ENCODE peak calls at places on chromosomes 13 and 19, in ten cellular contexts. M is colonic mucosa; L is CD8-positive, alpha-beta T cell; X is CD8-positive, alpha-beta memory T cell; T is left lung; H is GM23338; G is adrenal gland; U is ascending aorta; F is left ventricle myocardium inferior; B is HCT116. C is an unnamed sample.

GRCh38 chr19:43777163-43777700 is 3.5 kb downstream of the KCNN4 start:
- DNase-seq in B (no peak), M (no peak), X (peak; percentile 61), F (no peak), T (no peak), H (no peak), L (no peak), U (no peak), G (no peak), C (peak; percentile 82)

GRCh38 chr13:111006508-111007031 is 91.7 kb upstream of the ANKRD10 start:
- DNase-seq in L (no peak), X (no peak), F (peak; percentile 83), G (peak; percentile 76), U (peak; percentile 92), T (no peak), H (peak; percentile 19), M (peak; percentile 51), B (no peak), C (no peak)

GRCh38 chr19:32403291-32403995 is 2.1 kb upstream of the DPY19L3 start:
- DNase-seq in B (no peak), M (no peak), T (no peak), G (no peak), F (no peak), L (no peak), X (no peak), H (no peak), U (no peak), C (no peak)

GRCh38 chr19:15455996-15456395 is 6.2 kb upstream of the WIZ start:
- DNase-seq in L (no peak), U (no peak), M (no peak), B (no peak), H (no peak), T (peak; percentile 26), F (no peak), G (no peak), X (no peak), C (no peak)

GRCh38 chr13:97974773-97975172 is 21.3 kb downstream of the IPO5 start:
- DNase-seq in B (no peak), T (no peak), M (no peak), G (no peak), H (no peak), F (no peak), U (no peak), X (no peak), L (no peak), C (no peak)

GRCh38 chr13:21310220-21310619 is 133.8 kb downstream of the MRPL57 start:
- DNase-seq in F (no peak), G (no peak), L (no peak), U (no peak), B (no peak), M (no peak), H (no peak), X (no peak), T (no peak), C (no peak)

GRCh38 chr19:3556978-3557460 is 367 bp downstream of the MFSD12 start:
- DNase-seq in X (peak; percentile 61), G (no peak), F (no peak), M (peak; percentile 55), U (no peak), T (peak; percentile 88), L (peak; percentile 72), B (no peak), H (peak; percentile 51), C (peak; percentile 65)

GRCh38 chr13:112073245-112074138 is 6.5 kb downstream of the SOX1 start:
- DNase-seq in T (peak; percentile 71), M (no peak), U (no peak), B (no peak), H (peak; percentile 89), F (no peak), L (no peak), G (no peak), X (no peak), C (no peak)

GRCh38 chr13:25213716-25214115 is 41.6 kb upstream of the AMER2 start:
- DNase-seq in F (no peak), X (no peak), T (no peak), B (no peak), U (peak; percentile 57), G (no peak), M (no peak), H (no peak), L (no peak), C (no peak)

GRCh38 chr13:40452741-40453665 is 213.4 kb downstream of the FOXO1 start:
- DNase-seq in B (no peak), U (no peak), G (no peak), X (no peak), T (no peak), H (no peak), L (no peak), F (no peak), M (no peak), C (no peak)

GRCh38 chr13:37118002-37118401 is 12.5 kb upstream of the CSNK1A1L start:
- DNase-seq in B (no peak), U (no peak), F (peak; percentile 51), M (no peak), X (no peak), L (no peak), T (no peak), H (no peak), G (no peak), C (no peak)

GRCh38 chr19:9917322-9917721 is 19.0 kb downstream of the OLFM2 start:
- DNase-seq in F (no peak), T (no peak), U (peak; percentile 64), H (peak; percentile 91), M (peak; percentile 35), L (no peak), X (no peak), B (peak; percentile 42), G (peak; percentile 59), C (peak; percentile 61)

GRCh38 chr19:854549-854948 is 2.4 kb downstream of the ELANE start:
- DNase-seq in U (no peak), X (no peak), H (no peak), B (no peak), F (no peak), M (no peak), L (no peak), G (no peak), T (no peak), C (no peak)

DNA sequence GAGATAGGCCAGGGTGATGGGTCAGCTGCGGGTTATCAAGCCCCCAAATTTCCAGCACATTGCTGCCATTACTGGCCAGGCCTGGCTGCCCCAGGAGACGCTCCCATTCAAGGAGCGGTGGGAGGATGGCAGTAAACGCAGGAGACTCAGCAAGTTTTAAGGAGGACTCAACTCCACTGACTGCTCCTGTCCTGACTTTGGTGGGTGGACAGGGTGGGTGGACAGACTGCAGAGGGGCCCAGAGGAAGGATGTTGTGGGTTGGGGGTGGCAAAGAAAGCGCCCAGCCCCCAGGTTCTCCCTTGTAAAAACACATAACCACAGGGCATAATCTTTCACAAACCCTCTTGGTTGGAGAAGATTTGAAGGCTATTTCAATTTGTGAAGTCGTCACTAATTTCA is 4.4 kb downstream of the GJB6 start:
- DNase-seq in B (no peak), U (no peak), L (no peak), F (no peak), X (no peak), G (no peak), H (no peak), T (no peak), M (no peak), C (no peak)
- H3K4me1 ChIP-seq in B (no peaks in the 10 kb centered on the region), U (no peaks in the 10 kb centered on the region), L (peaks cover 4% of the 10 kb centered on the region), F (peaks cover 15% of the 10 kb centered on the region), X (peaks cover 3% of the 10 kb centered on the region), G (no peaks in the 10 kb centered on the region), H (peaks cover 9% of the 10 kb centered on the region), T (peaks cover 18% of the 10 kb centered on the region), M (peaks cover 4% of the 10 kb centered on the region), C (no peaks in the 10 kb centered on the region)

DNA sequence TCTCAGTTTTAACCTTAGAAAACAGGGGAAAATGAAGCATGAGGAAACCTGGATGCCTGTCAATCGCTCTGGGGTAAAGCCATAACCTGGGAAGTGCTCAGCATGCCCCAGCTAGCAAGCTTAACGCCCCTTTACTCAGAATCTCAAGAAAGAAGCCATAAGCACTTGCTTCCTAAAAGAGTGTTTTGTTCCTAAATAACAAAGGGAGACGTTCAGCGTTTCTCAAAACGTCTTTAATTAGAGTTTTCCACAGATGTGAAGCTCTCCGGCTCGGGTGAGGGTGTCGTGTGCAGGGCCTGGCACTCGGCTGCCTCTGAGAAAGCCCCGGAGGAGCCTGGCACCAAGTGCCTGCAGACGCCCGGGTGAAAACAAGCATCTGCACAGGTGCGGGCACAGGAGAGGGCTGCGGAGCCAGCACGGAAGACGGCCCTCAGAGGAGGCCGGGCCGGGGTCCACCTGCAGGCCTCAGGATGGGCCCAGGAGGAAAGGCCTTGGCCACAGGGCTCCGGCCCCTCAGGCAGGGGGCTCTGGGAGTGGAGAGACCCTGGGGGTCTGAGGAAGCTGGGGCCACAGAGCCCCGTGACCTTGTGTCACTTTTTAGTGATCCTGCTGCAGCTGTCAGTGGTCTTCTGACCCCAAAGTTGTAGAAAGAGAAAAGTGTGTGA is 6.2 kb downstream of the GAS6 start:
- DNase-seq in B (no peak), F (no peak), T (no peak), G (no peak), H (no peak), M (no peak), L (peak; percentile 31), X (no peak), U (no peak), C (no peak)
- H3K27ac ChIP-seq in B (no peak overlapping the region), F (no peak overlapping the region), T (no peak overlapping the region), G (no peak overlapping the region), H (peak overlapping the region; percentile 63), M (peak overlapping the region; percentile 61), L (no peak overlapping the region), X (no peak overlapping the region), U (no peak overlapping the region), C (no peak overlapping the region)

GRCh38 chr13:46559272-46559805 is 6.4 kb downstream of the LRCH1 start:
- DNase-seq in T (no peak), G (no peak), B (no peak), H (no peak), F (no peak), X (no peak), L (no peak), M (no peak), U (no peak), C (no peak)

GRCh38 chr13:46561691-46562090 is 8.7 kb downstream of the LRCH1 start:
- DNase-seq in F (no peak), B (no peak), M (no peak), T (no peak), U (no peak), L (no peak), H (no peak), X (no peak), G (no peak), C (no peak)

GRCh38 chr13:46565808-46566750 is 13.1 kb downstream of the LRCH1 start:
- DNase-seq in X (no peak), L (no peak), T (no peak), U (no peak), H (no peak), M (no peak), G (no peak), F (no peak), B (no peak), C (no peak)

GRCh38 chr13:46562581-46562980 is 9.6 kb downstream of the LRCH1 start:
- DNase-seq in H (no peak), X (no peak), M (no peak), U (no peak), F (no peak), T (no peak), G (no peak), B (no peak), L (no peak), C (no peak)

GRCh38 chr13:46562152-46562551 is 9.2 kb downstream of the LRCH1 start:
- DNase-seq in T (no peak), H (no peak), G (no peak), B (no peak), U (no peak), F (no peak), X (no peak), L (no peak), M (no peak), C (no peak)
- H3K4me1 ChIP-seq in T (peaks cover 32% of the 10 kb centered on the region), H (no peaks in the 10 kb centered on the region), G (peaks cover 14% of the 10 kb centered on the region), B (no peaks in the 10 kb centered on the region), U (peaks cover 8% of the 10 kb centered on the region), F (peaks cover 72% of the 10 kb centered on the region), X (no peaks in the 10 kb centered on the region), L (no peaks in the 10 kb centered on the region), M (no peaks in the 10 kb centered on the region), C (peaks cover 32% of the 10 kb centered on the region)

GRCh38 chr13:100588350-100589177 is at the start of gene GGACT:
- DNase-seq in M (peak; percentile 81), G (peak; percentile 79), F (peak; percentile 70), H (peak; percentile 91), X (peak; percentile 86), B (peak; percentile 54), U (peak; percentile 76), L (peak; percentile 93), T (peak; percentile 93), C (peak; percentile 72)
- H3K27ac ChIP-seq in M (peak within 1 kb of the TSS; percentile 63), G (peak within 1 kb of the TSS; percentile 23), F (peak within 1 kb of the TSS; percentile 77), H (no peak within 1 kb of the TSS), X (peak within 1 kb of the TSS; percentile 59), B (peak within 1 kb of the TSS; percentile 67), U (peak within 1 kb of the TSS; percentile 77), L (peak within 1 kb of the TSS; percentile 80), T (peak within 1 kb of the TSS; percentile 76), C (no peak within 1 kb of the TSS)

C was measured in OCI-LY7.